ENCODE peak calls at places on chromosome 10, in five cellular contexts. G is CD4-positive, alpha-beta T cell; U is RWPE1; R is EL; I is HEK293T. D is an unnamed sample.

GRCh38 chr10:110444009-110444347 is 53.7 kb upstream of the DUSP5 start:
- DNase-seq in G (no peak), U (no peak), R (no peak), I (no peak), D (peak; percentile 71)

GRCh38 chr10:100985336-100985735 is 2.0 kb downstream of the MRPL43 start:
- DNase-seq in G (no peak), U (no peak), R (no peak), I (no peak), D (no peak)

GRCh38 chr10:14327535-14327934 is 3.2 kb downstream of the FRMD4A start:
- DNase-seq in G (no peak), U (no peak), R (peak; percentile 7), I (peak; percentile 21), D (no peak)

GRCh38 chr10:133459454-133460207 is 5.9 kb downstream of the SCART1 start:
- DNase-seq in G (no peak), U (no peak), R (no peak), I (no peak), D (peak; percentile 9)

GRCh38 chr10:30227481-30227880 is 121.6 kb downstream of the MTPAP start:
- DNase-seq in G (no peak), U (no peak), R (peak; percentile 15), I (no peak), D (no peak)

GRCh38 chr10:110576220-110576619 is 8.7 kb downstream of the SMC3 start:
- DNase-seq in G (no peak), U (peak; percentile 63), R (peak; percentile 81), I (no peak), D (no peak)

GRCh38 chr10:11345224-11346054 is 266.0 kb downstream of the USP6NL start:
- DNase-seq in G (no peak), U (peak; percentile 31), R (no peak), I (no peak), D (no peak)

GRCh38 chr10:125344573-125345121 is 184.3 kb upstream of the CTBP2 start:
- DNase-seq in G (no peak), U (no peak), R (no peak), I (no peak), D (no peak)

GRCh38 chr10:96700477-96701099 is 19.7 kb downstream of the PIK3AP1 start:
- DNase-seq in G (no peak), U (no peak), R (no peak), I (no peak), D (no peak)

GRCh38 chr10:68647928-68648327 is 73.1 kb upstream of the CCAR1 start:
- DNase-seq in G (no peak), U (peak; percentile 84), R (peak; percentile 84), I (no peak), D (no peak)

GRCh38 chr10:127997937-127998336 is 91.0 kb downstream of the PTPRE start:
- DNase-seq in G (no peak), U (no peak), R (no peak), I (no peak), D (no peak)

GRCh38 chr10:25492040-25492439 is 317.2 kb downstream of the GPR158 start:
- DNase-seq in G (no peak), U (no peak), R (no peak), I (no peak), D (no peak)

GRCh38 chr10:69948261-69948660 is 104.4 kb upstream of the MACROH2A2 start:
- DNase-seq in G (no peak), U (no peak), R (no peak), I (no peak), D (no peak)

GRCh38 chr10:122637371-122637770 is 62.3 kb downstream of the C10orf120 start:
- DNase-seq in G (no peak), U (no peak), R (no peak), I (no peak), D (no peak)

GRCh38 chr10:91514025-91514424 is 103.9 kb downstream of the HECTD2 start:
- DNase-seq in G (no peak), U (no peak), R (no peak), I (no peak), D (no peak)

GRCh38 chr10:28715757-28716156 is 38.4 kb downstream of the BAMBI start:
- DNase-seq in G (no peak), U (no peak), R (no peak), I (no peak), D (no peak)

GRCh38 chr10:45557275-45557905 is 115.2 kb downstream of the ZFAND4 start:
- DNase-seq in G (no peak), U (no peak), R (no peak), I (no peak), D (no peak)

GRCh38 chr10:75470901-75471300 is 39.5 kb downstream of the LRMDA start:
- DNase-seq in G (no peak), U (no peak), R (peak; percentile 2), I (no peak), D (no peak)

GRCh38 chr10:84256510-84257342 is 11.9 kb downstream of the RGR start:
- DNase-seq in G (no peak), U (no peak), R (peak; percentile 24), I (no peak), D (peak; percentile 83)

GRCh38 chr10:26534384-26534783 is 96.2 kb downstream of the APBB1IP start:
- DNase-seq in G (no peak), U (no peak), R (no peak), I (no peak), D (no peak)

GRCh38 chr10:99676435-99676834 is 17.1 kb downstream of the ENTPD7 start:
- DNase-seq in G (no peak), U (no peak), R (peak; percentile 83), I (no peak), D (no peak)

GRCh38 chr10:4344544-4344994 is 481.4 kb upstream of the AKR1E2 start:
- DNase-seq in G (no peak), U (peak; percentile 94), R (peak; percentile 100), I (no peak), D (no peak)

GRCh38 chr10:69828115-69828870 is 26.6 kb downstream of the COL13A1 start:
- DNase-seq in G (no peak), U (no peak), R (no peak), I (no peak), D (no peak)

GRCh38 chr10:104449402-104449801 is 95.8 kb downstream of the CFAP58 start:
- DNase-seq in G (no peak), U (no peak), R (peak; percentile 79), I (no peak), D (no peak)

GRCh38 chr10:117503886-117504205 is 38.7 kb upstream of the EMX2 start:
- DNase-seq in G (no peak), U (no peak), R (no peak), I (no peak), D (no peak)

GRCh38 chr10:28280652-28281051 is 22.2 kb downstream of the MPP7 start:
- DNase-seq in G (no peak), U (no peak), R (peak; percentile 68), I (no peak), D (no peak)

GRCh38 chr10:106392781-106393180 is 771.7 kb downstream of the SORCS1 start:
- DNase-seq in G (no peak), U (no peak), R (no peak), I (no peak), D (no peak)

GRCh38 chr10:115898242-115898641 is 374.8 kb downstream of the GFRA1 start:
- DNase-seq in G (no peak), U (no peak), R (no peak), I (no peak), D (no peak)

GRCh38 chr10:50936335-50936734 is 50.9 kb upstream of the A1CF start:
- DNase-seq in G (no peak), U (no peak), R (no peak), I (no peak), D (no peak)

GRCh38 chr10:130848855-130849254 is 462.7 kb downstream of the TCERG1L start:
- DNase-seq in G (no peak), U (no peak), R (no peak), I (no peak), D (no peak)

GRCh38 chr10:14153570-14154055 is 177.1 kb downstream of the FRMD4A start:
- DNase-seq in G (no peak), U (no peak), R (no peak), I (no peak), D (no peak)

GRCh38 chr10:94076325-94076841 is 82.7 kb downstream of the PLCE1 start:
- DNase-seq in G (no peak), U (no peak), R (peak; percentile 52), I (peak; percentile 42), D (peak; percentile 31)

GRCh38 chr10:79022565-79023488 is 45.9 kb upstream of the ZMIZ1 start:
- DNase-seq in G (no peak), U (peak; percentile 58), R (peak; percentile 12), I (peak; percentile 87), D (peak; percentile 33)

GRCh38 chr10:126661841-126662520 is 8.5 kb downstream of the C10orf90 start:
- DNase-seq in G (no peak), U (peak; percentile 66), R (peak; percentile 16), I (no peak), D (no peak)

GRCh38 chr10:44513592-44513991 is 128.7 kb upstream of the CXCL12 start:
- DNase-seq in G (no peak), U (no peak), R (peak; percentile 59), I (no peak), D (no peak)

GRCh38 chr10:21002097-21002878 is 105.2 kb upstream of the NEBL start:
- DNase-seq in G (no peak), U (peak; percentile 68), R (no peak), I (no peak), D (no peak)

GRCh38 chr10:4283841-4284610 is 499.0 kb upstream of the KLF6 start:
- DNase-seq in G (no peak), U (no peak), R (peak; percentile 28), I (no peak), D (no peak)